ENCODE peak calls at places on chromosome 10, in five cellular contexts. J, Y, H, S and W are unnamed samples.

GRCh38 chr10:19576576-19576975 is 239.7 kb upstream of the PLXDC2 start:
- DNase-seq in S (peak; percentile 61), J (no peak), Y (no peak), H (no peak), W (no peak)

GRCh38 chr10:44310762-44311562 is 73.9 kb downstream of the CXCL12 start:
- DNase-seq in J (peak; percentile 80), H (peak; percentile 93), Y (peak; percentile 92), S (peak; percentile 92), W (peak; percentile 1)

GRCh38 chr10:116634126-116634975 is 13.6 kb downstream of the PNLIPRP2 start:
- DNase-seq in J (no peak), Y (no peak), H (no peak), S (no peak), W (no peak)

GRCh38 chr10:96740579-96741281 is 20.4 kb upstream of the PIK3AP1 start:
- DNase-seq in J (no peak), Y (no peak), H (no peak), S (no peak), W (peak; percentile 60)

GRCh38 chr10:32981760-32982159 is 23.7 kb upstream of the ITGB1 start:
- DNase-seq in J (no peak), H (peak; percentile 62), S (no peak), Y (no peak), W (peak; percentile 37)

GRCh38 chr10:62166331-62167154 is 102.1 kb downstream of the RTKN2 start:
- DNase-seq in J (no peak), S (no peak), Y (no peak), H (no peak), W (peak; percentile 76)

GRCh38 chr10:58412502-58412961 is 27.3 kb downstream of the TFAM start:
- DNase-seq in H (no peak), J (no peak), S (peak; percentile 38), Y (no peak), W (no peak)

GRCh38 chr10:33801705-33802104 is 467.2 kb upstream of the NRP1 start:
- DNase-seq in Y (no peak), H (peak; percentile 45), J (no peak), S (no peak), W (no peak)

GRCh38 chr10:69009360-69009759 is 20.8 kb downstream of the KIFBP start:
- DNase-seq in H (no peak), S (no peak), J (no peak), Y (no peak), W (no peak)

GRCh38 chr10:132407243-132407746 is 10.3 kb downstream of the PWWP2B start:
- DNase-seq in Y (no peak), J (no peak), H (peak; percentile 68), S (no peak), W (no peak)

GRCh38 chr10:99656199-99657064 is 2.9 kb upstream of the ENTPD7 start:
- DNase-seq in S (no peak), H (no peak), Y (no peak), J (no peak), W (no peak)

GRCh38 chr10:131207176-131207575 is 104.3 kb downstream of the TCERG1L start:
- DNase-seq in H (no peak), S (no peak), J (no peak), Y (no peak), W (no peak)

GRCh38 chr10:57049096-57049495 is 688.0 kb upstream of the ZWINT start:
- DNase-seq in S (no peak), Y (no peak), J (no peak), H (peak; percentile 8), W (no peak)

GRCh38 chr10:11002916-11003315 is 14.8 kb upstream of the CELF2 start:
- DNase-seq in H (no peak), J (no peak), S (no peak), Y (no peak), W (no peak)

GRCh38 chr10:126156012-126156411 is 232.3 kb downstream of the ADAM12 start:
- DNase-seq in J (no peak), Y (no peak), S (no peak), H (no peak), W (no peak)

GRCh38 chr10:101139421-101139911 is 8.4 kb downstream of the TLX1 start:
- DNase-seq in Y (no peak), J (no peak), H (no peak), S (peak; percentile 84), W (no peak)

GRCh38 chr10:132536241-132536963 is 1.2 kb upstream of the INPP5A start:
- DNase-seq in J (no peak), H (no peak), S (peak; percentile 33), Y (peak; percentile 42), W (peak; percentile 30)

GRCh38 chr10:32929634-32930033 is 28.4 kb downstream of the ITGB1 start:
- DNase-seq in Y (no peak), H (no peak), S (no peak), J (no peak), W (no peak)

GRCh38 chr10:110774069-110775021 is 97.4 kb upstream of the PDCD4 start:
- DNase-seq in J (no peak), Y (peak; percentile 84), H (peak; percentile 56), S (no peak), W (no peak)

GRCh38 chr10:128130051-128130450 is 3.8 kb upstream of the MKI67 start:
- DNase-seq in S (no peak), J (no peak), Y (no peak), H (no peak), W (no peak)

GRCh38 chr10:77641344-77641743 is 3.7 kb upstream of the KCNMA1 start:
- DNase-seq in S (no peak), Y (no peak), H (no peak), J (no peak), W (no peak)
- H3K4me2 ChIP-seq in S (no peak overlapping the region), Y (no peak overlapping the region), H (no peak overlapping the region), J (no peak overlapping the region), W (no peak overlapping the region)

GRCh38 chr10:60677541-60678129 is 100.6 kb upstream of the CDK1 start:
- DNase-seq in J (peak; percentile 0), Y (no peak), S (peak; percentile 72), H (no peak), W (no peak)
- H3K4me2 ChIP-seq in J (no peak overlapping the region), Y (no peak overlapping the region), S (peak overlapping the region; percentile 41), H (no peak overlapping the region), W (no peak overlapping the region)

DNA sequence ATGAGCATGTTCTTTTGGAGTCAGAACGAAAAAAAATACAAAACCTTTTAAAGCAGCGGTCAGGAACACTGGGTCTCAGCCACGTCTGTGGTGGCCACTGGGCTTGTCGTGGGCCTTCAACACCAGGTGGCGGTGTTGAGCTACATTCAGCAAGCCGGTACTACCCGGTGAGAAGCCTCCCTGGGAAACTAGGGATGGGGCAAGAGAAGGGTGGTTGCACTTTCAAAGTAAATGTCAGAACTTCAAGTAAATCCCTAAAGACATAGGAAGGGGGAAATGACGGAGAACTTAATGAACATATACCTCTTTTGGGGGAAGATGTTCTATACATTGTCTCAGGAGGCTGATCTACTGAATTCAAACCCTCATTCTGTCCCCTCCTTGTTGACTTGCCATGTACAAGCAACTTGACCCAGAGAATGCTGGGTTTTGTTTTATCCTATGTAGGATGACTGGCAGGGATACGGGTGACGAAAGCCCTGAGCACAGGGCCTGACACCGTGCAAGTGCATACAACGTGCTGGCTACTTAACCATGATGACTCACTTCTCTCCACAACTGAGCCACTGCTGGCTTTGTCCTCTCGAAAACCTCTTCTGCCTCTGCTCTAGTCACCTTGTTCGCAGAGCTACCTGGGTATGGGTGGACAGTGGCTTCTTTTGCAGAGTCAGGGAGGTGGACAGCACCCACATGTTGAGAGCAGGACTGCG is 49.0 kb upstream of the BAMBI start:
- DNase-seq in S (peak; percentile 85), J (peak; percentile 74), H (peak; percentile 88), Y (peak; percentile 88), W (peak; percentile 76)
- H3K4me2 ChIP-seq in S (no peak overlapping the region), J (no peak overlapping the region), H (no peak overlapping the region), Y (no peak overlapping the region), W (no peak overlapping the region)

GRCh38 chr10:72803119-72803505 is 90.4 kb upstream of the OIT3 start:
- DNase-seq in J (no peak), Y (no peak), S (no peak), H (no peak), W (no peak)
- H3K4me2 ChIP-seq in J (no peak overlapping the region), Y (no peak overlapping the region), S (no peak overlapping the region), H (peak overlapping the region; percentile 51), W (no peak overlapping the region)

GRCh38 chr10:17756557-17757208 is 4.7 kb downstream of the TMEM236 start:
- DNase-seq in J (no peak), S (no peak), H (peak; percentile 40), Y (no peak), W (no peak)
- H3K4me2 ChIP-seq in J (no peak overlapping the region), S (no peak overlapping the region), H (peak overlapping the region; percentile 55), Y (peak overlapping the region; percentile 43), W (peak overlapping the region; percentile 44)

GRCh38 chr10:1182280-1183032 is 126.3 kb downstream of the WDR37 start:
- DNase-seq in H (no peak), J (no peak), S (no peak), Y (no peak), W (no peak)
- H3K4me2 ChIP-seq in H (no peak overlapping the region), J (no peak overlapping the region), S (no peak overlapping the region), Y (no peak overlapping the region), W (no peak overlapping the region)

GRCh38 chr10:43255644-43256431 is 11.0 kb downstream of the RASGEF1A start:
- DNase-seq in S (peak; percentile 71), H (peak; percentile 41), J (no peak), Y (peak; percentile 84), W (peak; percentile 68)
- H3K4me2 ChIP-seq in S (no peak overlapping the region), H (no peak overlapping the region), J (no peak overlapping the region), Y (no peak overlapping the region), W (no peak overlapping the region)

DNA sequence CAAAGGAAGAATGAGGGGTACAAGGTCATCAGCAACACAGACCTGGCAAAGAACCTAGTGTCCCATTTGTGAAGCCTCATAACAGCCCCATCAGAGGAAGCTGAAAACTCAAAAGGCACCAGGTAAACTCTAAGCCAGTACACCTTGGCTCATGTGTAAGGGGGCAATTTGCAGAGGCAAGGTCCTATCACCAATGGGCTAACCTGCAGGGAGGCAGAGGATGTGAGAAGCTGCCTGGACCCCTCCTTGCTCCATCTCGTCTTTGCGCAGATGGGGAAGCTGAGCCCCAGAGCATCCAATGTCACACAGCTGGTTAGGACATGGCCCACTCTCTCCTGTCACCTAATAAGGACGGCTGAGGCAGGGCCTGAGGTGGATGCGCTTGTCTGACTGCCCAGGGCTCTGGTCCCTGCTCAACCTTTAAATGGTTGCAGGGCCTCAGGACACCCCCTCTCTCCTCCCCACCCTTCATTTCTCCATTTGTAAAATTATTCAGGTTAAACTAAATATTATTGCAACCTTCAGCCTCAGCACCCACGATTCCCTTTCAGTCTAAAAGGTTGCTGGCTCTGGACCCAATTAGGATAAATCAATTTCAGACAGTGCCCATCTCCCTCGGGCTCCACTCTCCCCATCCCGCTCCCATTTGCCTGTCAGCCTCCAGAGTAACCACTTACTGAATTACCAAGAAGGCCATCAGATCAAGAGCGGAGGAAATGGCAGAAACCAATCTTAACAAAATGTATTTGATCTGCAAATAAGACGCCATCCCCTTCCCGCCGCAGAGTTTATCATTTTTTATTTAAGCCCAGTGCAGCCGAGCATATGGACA is 135.3 kb downstream of the OAT start:
- DNase-seq in J (no peak), H (no peak), Y (no peak), S (no peak), W (no peak)
- H3K4me2 ChIP-seq in J (no peak overlapping the region), H (no peak overlapping the region), Y (no peak overlapping the region), S (no peak overlapping the region), W (no peak overlapping the region)